ENCODE peak calls at places on chromosomes 7 and 10, in five cellular contexts. X is stimulated activated CD8-positive, alpha-beta memory T cell treated with anti-CD3 and anti-CD28 coated beads, Interleukin-4, amount 100 ng/mL, for 4 hours; P is right lobe of liver; I is effector CD4-positive, alpha-beta T cell; B is NCI-H2081. G is an unnamed sample.
A peak's percentile ranks its signal among the peaks of the same experiment; 100 is the strongest.

GRCh38 chr7:69062020-69062760 is 536.1 kb upstream of the AUTS2 start:
- DNase-seq in X (no peak), P (no peak), I (no peak), B (no peak), G (no peak)

GRCh38 chr7:27200761-27201230 is 905 bp upstream of the HOXA13 start:
- DNase-seq in X (no peak), P (no peak), I (no peak), B (no peak), G (no peak)

GRCh38 chr7:39587393-39587792 is 21.2 kb downstream of the YAE1 start:
- DNase-seq in X (no peak), P (no peak), I (no peak), B (no peak), G (no peak)

GRCh38 chr7:138354066-138354465 is 106.0 kb upstream of the TRIM24 start:
- DNase-seq in X (no peak), P (no peak), I (no peak), B (no peak), G (no peak)

GRCh38 chr7:35334511-35334910 is 80.6 kb upstream of the TBX20 start:
- DNase-seq in X (no peak), P (no peak), I (no peak), B (no peak), G (no peak)

GRCh38 chr10:103246328-103246727 is 641 bp downstream of the RPEL1 start:
- DNase-seq in X (no peak), P (no peak), I (no peak), B (no peak), G (no peak)

GRCh38 chr10:13162013-13162364 is 631 bp downstream of the MCM10 start:
- DNase-seq in X (no peak), P (no peak), I (no peak), B (no peak), G (no peak)

GRCh38 chr7:157016024-157016351 is 5.5 kb upstream of the MNX1 start:
- DNase-seq in X (no peak), P (no peak), I (no peak), B (no peak), G (no peak)

GRCh38 chr7:116290740-116291139 is 80.4 kb downstream of the TES start:
- DNase-seq in X (no peak), P (no peak), I (no peak), B (no peak), G (no peak)

GRCh38 chr7:51014811-51015210 is 232.1 kb upstream of the GRB10 start:
- DNase-seq in X (no peak), P (no peak), I (no peak), B (no peak), G (no peak)

GRCh38 chr10:128268015-128268722 is 141.9 kb upstream of the MKI67 start:
- DNase-seq in X (no peak), P (no peak), I (no peak), B (no peak), G (peak; percentile 30)

GRCh38 chr7:141118809-141119586 is 45.1 kb downstream of the TMEM178B start:
- DNase-seq in X (no peak), P (no peak), I (no peak), B (no peak), G (no peak)

GRCh38 chr7:44966731-44967538 is 11.9 kb downstream of the MYO1G start:
- DNase-seq in X (no peak), P (peak; percentile 33), I (no peak), B (no peak), G (no peak)

GRCh38 chr7:13990319-13990983 is 985 bp upstream of the ETV1 start:
- DNase-seq in X (no peak), P (peak; percentile 50), I (no peak), B (peak; percentile 96), G (peak; percentile 51)

GRCh38 chr7:38040831-38041230 is 120.4 kb downstream of the EPDR1 start:
- DNase-seq in X (no peak), P (no peak), I (no peak), B (no peak), G (no peak)

GRCh38 chr10:116732546-116732945 is 9.8 kb downstream of the HSPA12A start:
- DNase-seq in X (no peak), P (no peak), I (no peak), B (no peak), G (no peak)

GRCh38 chr7:37732880-37733279 is 49.3 kb downstream of the GPR141 start:
- DNase-seq in X (no peak), P (no peak), I (no peak), B (no peak), G (no peak)

GRCh38 chr7:104945599-104945956 is 68.4 kb upstream of the KMT2E start:
- DNase-seq in X (no peak), P (no peak), I (no peak), B (no peak), G (no peak)

GRCh38 chr10:12902135-12902572 is 99.4 kb downstream of the CCDC3 start:
- DNase-seq in X (no peak), P (peak; percentile 58), I (peak; percentile 20), B (peak; percentile 42), G (no peak)

GRCh38 chr10:89915970-89916369 is 214.6 kb downstream of the KIF20B start:
- DNase-seq in X (no peak), P (no peak), I (no peak), B (no peak), G (no peak)

GRCh38 chr10:96814264-96814663 is 17.8 kb upstream of the LCOR start:
- DNase-seq in X (no peak), P (no peak), I (no peak), B (no peak), G (no peak)

GRCh38 chr7:67950321-67951083 is 953.9 kb downstream of the TYW1 start:
- DNase-seq in X (no peak), P (no peak), I (no peak), B (no peak), G (no peak)

GRCh38 chr7:17142831-17143541 is 155.5 kb upstream of the AHR start:
- DNase-seq in X (no peak), P (no peak), I (no peak), B (no peak), G (no peak)

GRCh38 chr10:24262929-24263653 is 54.2 kb downstream of the KIAA1217 start:
- DNase-seq in X (no peak), P (no peak), I (no peak), B (no peak), G (peak; percentile 69)

GRCh38 chr7:77799078-77799964 is 748 bp downstream of the PHTF2 start:
- DNase-seq in X (no peak), P (peak; percentile 59), I (peak; percentile 9), B (peak; percentile 43), G (no peak)

GRCh38 chr7:148535227-148535626 is 55.3 kb upstream of the C7orf33 start:
- DNase-seq in X (no peak), P (no peak), I (no peak), B (no peak), G (no peak)

GRCh38 chr10:85513450-85513849 is 853.1 kb downstream of the GRID1 start:
- DNase-seq in X (no peak), P (no peak), I (no peak), B (no peak), G (no peak)

GRCh38 chr7:140924019-140924820 is 509 bp downstream of the BRAF start:
- DNase-seq in X (peak; percentile 51), P (peak; percentile 81), I (peak; percentile 71), B (peak; percentile 84), G (peak; percentile 51)

GRCh38 chr10:124176309-124177179 is 83.1 kb upstream of the CHST15 start:
- DNase-seq in X (no peak), P (no peak), I (no peak), B (no peak), G (no peak)